ENCODE peak calls at places on chromosomes 11 and 22, in six cellular contexts. G is naive thymus-derived CD4-positive, alpha-beta T cell; B is RWPE2; X is lung; E is CD8-positive, alpha-beta T cell; T is MM.1S. V is an unnamed sample.

GRCh38 chr11:123547180-123547579 is 107.2 kb downstream of the SCN3B start:
- DNase-seq in G (no peak), B (no peak), X (no peak), E (no peak), T (peak), V (no peak)

GRCh38 chr11:68037481-68038225 is 1.2 kb upstream of the TCIRG1 start:
- DNase-seq in G (no peak), B (no peak), X (no peak), E (no peak), T (no peak), V (no peak)

GRCh38 chr22:31139866-31140716 is at the start of gene PLA2G3:
- DNase-seq in G (no peak), B (no peak), X (peak), E (no peak), T (no peak), V (no peak)

GRCh38 chr11:80096736-80097135 is 655.9 kb upstream of the TENM4 start:
- DNase-seq in G (no peak), B (no peak), X (no peak), E (no peak), T (no peak), V (no peak)

GRCh38 chr11:65266210-65266609 is 4.4 kb downstream of the POLA2 start:
- DNase-seq in G (no peak), B (no peak), X (no peak), E (no peak), T (no peak), V (no peak)

GRCh38 chr11:8243458-8243857 is 20.2 kb downstream of the LMO1 start:
- DNase-seq in G (no peak), B (no peak), X (no peak), E (no peak), T (no peak), V (no peak)

GRCh38 chr11:8263109-8263768 is 439 bp downstream of the LMO1 start:
- DNase-seq in G (no peak), B (no peak), X (no peak), E (no peak), T (no peak), V (no peak)

GRCh38 chr11:66313321-66314185 is 3.3 kb downstream of the CD248 start:
- DNase-seq in G (no peak), B (peak), X (no peak), E (no peak), T (no peak), V (no peak)

GRCh38 chr11:114197799-114198500 is 98.2 kb upstream of the NNMT start:
- DNase-seq in G (no peak), B (no peak), X (peak), E (no peak), T (no peak), V (no peak)

GRCh38 chr11:124108158-124108557 is 7.1 kb upstream of the VWA5A start:
- DNase-seq in G (no peak), B (no peak), X (no peak), E (no peak), T (peak), V (no peak)

GRCh38 chr11:117528061-117528780 is 200.6 kb downstream of the CEP164 start:
- DNase-seq in G (no peak), B (no peak), X (no peak), E (no peak), T (peak), V (no peak)

GRCh38 chr11:79333381-79333780 is 107.4 kb downstream of the TENM4 start:
- DNase-seq in G (no peak), B (no peak), X (no peak), E (no peak), T (no peak), V (no peak)

GRCh38 chr22:35838849-35839646 is 121.4 kb downstream of the APOL5 start:
- DNase-seq in G (no peak), B (no peak), X (no peak), E (no peak), T (no peak), V (no peak)

GRCh38 chr11:61071208-61071681 is 31.0 kb upstream of the CD5 start:
- DNase-seq in G (peak), B (no peak), X (no peak), E (peak), T (no peak), V (peak)

GRCh38 chr11:74739546-74740270 is 8.5 kb upstream of the CHRDL2 start:
- DNase-seq in G (peak), B (no peak), X (peak), E (no peak), T (peak), V (peak)

GRCh38 chr11:103970850-103971249 is 65.6 kb upstream of the DDI1 start:
- DNase-seq in G (no peak), B (no peak), X (no peak), E (no peak), T (no peak), V (no peak)

GRCh38 chr22:35552186-35552842 is 11.7 kb downstream of the RASD2 start:
- DNase-seq in G (peak), B (no peak), X (no peak), E (peak), T (peak), V (peak)

GRCh38 chr22:43491737-43492136 is 79.9 kb downstream of the MPPED1 start:
- DNase-seq in G (no peak), B (no peak), X (no peak), E (no peak), T (no peak), V (no peak)

GRCh38 chr11:126487711-126488110 is 132.2 kb downstream of the ST3GAL4 start:
- DNase-seq in G (no peak), B (no peak), X (no peak), E (no peak), T (no peak), V (no peak)

GRCh38 chr11:12209096-12209495 is 98.7 kb downstream of the MICAL2 start:
- DNase-seq in G (no peak), B (no peak), X (no peak), E (no peak), T (no peak), V (no peak)

GRCh38 chr22:50718352-50718709 is 19.7 kb upstream of the ACR start:
- DNase-seq in G (no peak), B (no peak), X (no peak), E (no peak), T (no peak), V (no peak)

GRCh38 chr11:60370811-60371297 is 7.5 kb upstream of the MS4A7 start:
- DNase-seq in G (no peak), B (no peak), X (no peak), E (no peak), T (no peak), V (no peak)

GRCh38 chr11:86784247-86784681 is 16.1 kb upstream of the PRSS23 start:
- DNase-seq in G (no peak), B (no peak), X (no peak), E (no peak), T (no peak), V (no peak)

GRCh38 chr22:20565079-20565734 is 57.8 kb downstream of the MED15 start:
- DNase-seq in G (no peak), B (no peak), X (no peak), E (no peak), T (no peak), V (no peak)

GRCh38 chr11:9304178-9304577 is 10.2 kb downstream of the TMEM41B start:
- DNase-seq in G (no peak), B (no peak), X (no peak), E (no peak), T (no peak), V (no peak)

GRCh38 chr11:201936-202335 is 5.3 kb downstream of the BET1L start:
- DNase-seq in G (no peak), B (no peak), X (peak), E (no peak), T (no peak), V (no peak)

GRCh38 chr11:112298535-112298934 is 37.9 kb upstream of the PLET1 start:
- DNase-seq in G (no peak), B (no peak), X (no peak), E (no peak), T (no peak), V (no peak)

GRCh38 chr11:665707-666281 is 28.7 kb downstream of the DRD4 start:
- DNase-seq in G (no peak), B (no peak), X (no peak), E (no peak), T (no peak), V (no peak)

GRCh38 chr11:69398529-69399492 is 82.7 kb upstream of the LINC01488 start:
- DNase-seq in G (no peak), B (no peak), X (no peak), E (no peak), T (no peak), V (no peak)

GRCh38 chr11:82703796-82704195 is 29.9 kb downstream of the FAM181B start:
- DNase-seq in G (no peak), B (no peak), X (no peak), E (no peak), T (no peak), V (no peak)

GRCh38 chr11:105244157-105244820 is 104.7 kb upstream of the CARD18 start:
- DNase-seq in G (no peak), B (no peak), X (no peak), E (no peak), T (peak), V (no peak)

GRCh38 chr22:19062909-19063308 is 59.3 kb downstream of the DGCR2 start:
- DNase-seq in G (no peak), B (no peak), X (no peak), E (no peak), T (no peak), V (no peak)

GRCh38 chr11:4026389-4026788 is 68.2 kb upstream of the RRM1 start:
- DNase-seq in G (no peak), B (no peak), X (no peak), E (no peak), T (no peak), V (no peak)

GRCh38 chr11:4025957-4026324 is 68.7 kb upstream of the RRM1 start:
- DNase-seq in G (no peak), B (no peak), X (no peak), E (no peak), T (no peak), V (no peak)

GRCh38 chr11:4022669-4023068 is 71.9 kb upstream of the RRM1 start:
- DNase-seq in G (no peak), B (no peak), X (no peak), E (no peak), T (no peak), V (no peak)

GRCh38 chr11:4027746-4028145 is 66.9 kb upstream of the RRM1 start:
- DNase-seq in G (no peak), B (no peak), X (no peak), E (no peak), T (no peak), V (no peak)

DNA sequence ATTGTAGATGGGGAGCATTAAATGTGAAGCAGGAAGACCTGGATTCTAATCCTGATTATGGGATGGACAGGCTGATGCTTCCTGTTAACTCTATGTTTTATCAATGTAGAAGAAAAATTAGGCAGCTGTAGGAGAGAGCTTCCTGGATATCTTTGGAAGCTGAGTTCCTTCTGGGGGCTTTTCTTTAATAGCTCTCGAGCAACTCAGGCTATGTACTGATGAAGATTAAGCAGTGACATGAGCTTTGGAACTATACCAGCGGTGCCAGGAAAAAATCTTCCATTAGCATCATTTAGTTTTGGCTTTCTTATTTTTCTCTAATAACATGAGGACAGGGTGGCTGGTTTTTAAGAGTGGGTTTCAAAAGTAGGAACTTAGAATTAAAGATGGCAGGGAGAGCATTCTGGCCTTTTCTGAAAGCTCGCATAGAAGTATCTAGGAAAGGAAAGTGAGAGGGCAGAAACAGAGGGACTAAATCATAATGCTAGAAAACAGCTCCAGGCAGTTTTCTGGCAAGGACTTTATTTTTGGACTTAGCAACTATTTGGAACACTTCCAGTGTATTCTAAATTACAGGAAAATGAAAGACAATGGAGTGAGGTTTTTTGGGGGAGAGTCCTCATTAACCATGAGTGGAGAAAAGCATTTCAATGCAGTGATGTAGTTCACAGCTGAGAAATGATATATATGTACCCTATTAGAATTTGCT is 69.2 kb upstream of the RRM1 start:
- DNase-seq in G (no peak), B (no peak), X (no peak), E (no peak), T (no peak), V (no peak)
- H3K27ac ChIP-seq in G (no peak), B (no peak), X (no peak), E (no peak), T (no peak), V (no peak)

DNA sequence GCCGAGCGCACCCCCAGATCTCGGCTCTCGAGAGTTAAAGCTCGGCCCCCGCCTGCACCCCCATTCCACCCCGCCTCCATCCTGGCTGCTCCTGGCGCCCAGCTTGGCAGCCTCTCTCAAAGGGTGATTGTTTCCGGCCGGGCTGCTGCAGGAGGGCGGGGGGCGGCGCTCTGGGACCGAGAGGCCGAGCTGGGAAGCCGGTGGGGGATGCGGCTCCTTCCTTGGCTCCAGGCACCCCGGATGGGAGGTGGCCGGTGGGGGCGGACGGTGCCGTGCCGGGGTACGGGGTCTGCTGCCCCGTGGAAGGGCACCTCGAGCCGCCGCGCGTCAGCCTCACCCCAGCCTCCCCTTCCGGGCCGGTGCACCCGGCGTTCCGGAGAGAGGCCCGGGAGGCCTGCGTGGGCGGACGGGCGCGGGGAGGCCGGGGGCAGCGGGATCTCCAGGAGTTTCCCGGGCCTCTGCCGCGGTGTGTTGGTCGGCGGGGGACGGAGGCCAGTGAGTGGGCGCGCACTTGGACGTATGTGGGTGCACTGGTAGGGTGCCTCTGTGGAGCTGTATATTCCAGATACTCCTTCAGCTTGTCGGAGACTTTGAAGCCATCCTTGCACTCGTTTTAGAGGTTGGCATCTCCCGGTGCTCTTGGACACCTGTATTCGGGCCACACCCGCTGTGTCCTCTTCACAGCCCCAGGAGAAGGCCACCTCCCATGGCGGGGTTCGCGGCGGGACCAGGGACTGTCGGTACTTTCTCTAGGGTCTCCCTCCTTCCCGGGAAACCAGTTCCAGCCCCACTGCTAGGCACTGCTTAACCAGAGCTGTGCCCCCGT is 679 bp upstream of the B3GAT1 start:
- DNase-seq in G (no peak), B (no peak), X (no peak), E (no peak), T (no peak), V (peak)
- H3K27ac ChIP-seq in G (no peak), B (no peak), X (no peak), E (no peak), T (no peak), V (no peak)

DNA sequence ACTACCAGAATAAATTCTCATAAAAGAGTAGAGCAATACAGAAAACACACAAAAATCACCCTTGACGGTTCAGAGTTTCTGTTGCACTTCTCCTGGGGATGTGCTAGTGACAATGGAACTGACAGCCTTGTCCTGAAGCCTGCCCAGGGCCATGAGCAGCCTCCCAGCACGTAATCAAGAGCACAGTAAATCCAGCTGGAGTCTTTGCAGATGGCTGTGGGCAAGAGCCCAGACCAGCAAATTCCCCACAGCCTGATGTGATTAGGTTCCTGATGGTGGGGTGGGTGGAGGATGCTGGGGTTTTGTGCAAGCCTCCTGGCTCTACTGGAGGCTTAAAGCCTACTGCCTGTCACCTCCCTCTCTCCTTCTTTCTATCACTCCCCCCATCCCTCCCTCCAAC is 17.9 kb downstream of the SLC6A5 start:
- DNase-seq in G (no peak), B (no peak), X (no peak), E (no peak), T (no peak), V (no peak)
- H3K27ac ChIP-seq in G (no peak), B (no peak), X (no peak), E (no peak), T (no peak), V (no peak)

GRCh38 chr11:118996926-118997626 is 862 bp upstream of the CENATAC start:
- DNase-seq in G (peak), B (no peak), X (no peak), E (no peak), T (peak), V (peak)
- H3K27ac ChIP-seq in G (peak), B (peak), X (peak), E (peak), T (peak), V (peak)

GRCh38 chr11:95483339-95483738 is 252.3 kb upstream of the SESN3 start:
- DNase-seq in G (no peak), B (no peak), X (no peak), E (no peak), T (no peak), V (no peak)

GRCh38 chr11:95477981-95478380 is 247.0 kb upstream of the SESN3 start:
- DNase-seq in G (no peak), B (no peak), X (no peak), E (no peak), T (no peak), V (no peak)
- H3K27ac ChIP-seq in G (no peak), B (no peak), X (no peak), E (no peak), T (no peak), V (no peak)